ENCODE peak calls at places on chromosomes 6 and 20, in six cellular contexts. One of them, this sample, is unnamed.

GRCh38 chr6:33728438-33728837 is 16.9 kb upstream of the UQCC2 start:
- DNase-seq in transverse colon: no peak
- DNase-seq in HCT116: no peak
- DNase-seq in pancreas: no peak
- DNase-seq in cardiac muscle cell: no peak
- DNase-seq in brain microvascular endothelial cell: no peak
- DNase-seq in this sample: no peak

GRCh38 chr6:90537723-90538407 is 49.0 kb downstream of the MAP3K7 start:
- DNase-seq in pancreas: no peak
- DNase-seq in brain microvascular endothelial cell: peak; percentile 27
- DNase-seq in cardiac muscle cell: peak; percentile 7
- DNase-seq in HCT116: no peak
- DNase-seq in transverse colon: no peak
- DNase-seq in this sample: no peak

GRCh38 chr6:5111626-5112025 is 26.5 kb downstream of the PPP1R3G start:
- DNase-seq in HCT116: no peak
- DNase-seq in transverse colon: no peak
- DNase-seq in cardiac muscle cell: no peak
- DNase-seq in pancreas: no peak
- DNase-seq in brain microvascular endothelial cell: no peak
- DNase-seq in this sample: no peak

GRCh38 chr6:140661691-140662090 is 1287.2 kb upstream of the CITED2 start:
- DNase-seq in brain microvascular endothelial cell: no peak
- DNase-seq in pancreas: no peak
- DNase-seq in HCT116: no peak
- DNase-seq in cardiac muscle cell: no peak
- DNase-seq in transverse colon: no peak
- DNase-seq in this sample: no peak

GRCh38 chr6:91566467-91566866 is 979.6 kb upstream of the MAP3K7 start:
- DNase-seq in pancreas: no peak
- DNase-seq in transverse colon: no peak
- DNase-seq in cardiac muscle cell: no peak
- DNase-seq in HCT116: no peak
- DNase-seq in brain microvascular endothelial cell: no peak
- DNase-seq in this sample: no peak

GRCh38 chr6:6715465-6715864 is 126.9 kb downstream of the LY86 start:
- DNase-seq in transverse colon: no peak
- DNase-seq in cardiac muscle cell: no peak
- DNase-seq in pancreas: no peak
- DNase-seq in brain microvascular endothelial cell: no peak
- DNase-seq in HCT116: no peak
- DNase-seq in this sample: no peak

GRCh38 chr6:3943373-3943772 is 94.2 kb downstream of the FAM50B start:
- DNase-seq in brain microvascular endothelial cell: no peak
- DNase-seq in pancreas: no peak
- DNase-seq in cardiac muscle cell: no peak
- DNase-seq in HCT116: no peak
- DNase-seq in transverse colon: no peak
- DNase-seq in this sample: no peak

GRCh38 chr20:60246751-60247150 is 288.5 kb downstream of the CDH26 start:
- DNase-seq in HCT116: no peak
- DNase-seq in brain microvascular endothelial cell: no peak
- DNase-seq in transverse colon: no peak
- DNase-seq in pancreas: no peak
- DNase-seq in cardiac muscle cell: no peak
- DNase-seq in this sample: no peak

GRCh38 chr6:4660377-4661321 is 115.6 kb upstream of the CDYL start:
- DNase-seq in HCT116: no peak
- DNase-seq in transverse colon: no peak
- DNase-seq in brain microvascular endothelial cell: no peak
- DNase-seq in pancreas: no peak
- DNase-seq in cardiac muscle cell: no peak
- DNase-seq in this sample: no peak

GRCh38 chr20:35165221-35166185 is 6.4 kb upstream of the PROCR start:
- DNase-seq in brain microvascular endothelial cell: no peak
- DNase-seq in HCT116: no peak
- DNase-seq in transverse colon: no peak
- DNase-seq in pancreas: no peak
- DNase-seq in cardiac muscle cell: no peak
- DNase-seq in this sample: no peak

GRCh38 chr6:53718597-53719460 is 53.3 kb upstream of the KLHL31 start:
- DNase-seq in transverse colon: peak; percentile 41
- DNase-seq in cardiac muscle cell: peak; percentile 84
- DNase-seq in HCT116: peak; percentile 65
- DNase-seq in pancreas: peak; percentile 56
- DNase-seq in brain microvascular endothelial cell: peak; percentile 49
- DNase-seq in this sample: no peak

GRCh38 chr6:77324851-77325250 is 138.4 kb downstream of the HTR1B start:
- DNase-seq in transverse colon: no peak
- DNase-seq in brain microvascular endothelial cell: no peak
- DNase-seq in pancreas: no peak
- DNase-seq in HCT116: no peak
- DNase-seq in cardiac muscle cell: no peak
- DNase-seq in this sample: no peak

GRCh38 chr6:108969776-108970175 is 121.6 kb downstream of the ARMC2 start:
- DNase-seq in cardiac muscle cell: no peak
- DNase-seq in pancreas: no peak
- DNase-seq in transverse colon: no peak
- DNase-seq in HCT116: no peak
- DNase-seq in brain microvascular endothelial cell: peak; percentile 7
- DNase-seq in this sample: no peak

GRCh38 chr6:117481278-117481925 is 1.1 kb upstream of the DCBLD1 start:
- DNase-seq in brain microvascular endothelial cell: no peak
- DNase-seq in cardiac muscle cell: peak; percentile 6
- DNase-seq in transverse colon: peak; percentile 51
- DNase-seq in HCT116: no peak
- DNase-seq in pancreas: no peak
- DNase-seq in this sample: peak; percentile 11

GRCh38 chr6:94050515-94050914 is 631.2 kb upstream of the EPHA7 start:
- DNase-seq in brain microvascular endothelial cell: no peak
- DNase-seq in pancreas: no peak
- DNase-seq in cardiac muscle cell: no peak
- DNase-seq in transverse colon: no peak
- DNase-seq in HCT116: no peak
- DNase-seq in this sample: no peak

GRCh38 chr20:24363031-24363430 is 106.4 kb upstream of the SYNDIG1 start:
- DNase-seq in cardiac muscle cell: no peak
- DNase-seq in transverse colon: no peak
- DNase-seq in pancreas: no peak
- DNase-seq in brain microvascular endothelial cell: no peak
- DNase-seq in HCT116: no peak
- DNase-seq in this sample: no peak

GRCh38 chr6:55964136-55964535 is 88.7 kb upstream of the BMP5 start:
- DNase-seq in pancreas: no peak
- DNase-seq in brain microvascular endothelial cell: no peak
- DNase-seq in transverse colon: no peak
- DNase-seq in cardiac muscle cell: no peak
- DNase-seq in HCT116: no peak
- DNase-seq in this sample: no peak

GRCh38 chr20:3654326-3655031 is 8.7 kb downstream of the GFRA4 start:
- DNase-seq in HCT116: no peak
- DNase-seq in brain microvascular endothelial cell: no peak
- DNase-seq in transverse colon: no peak
- DNase-seq in cardiac muscle cell: no peak
- DNase-seq in pancreas: no peak
- DNase-seq in this sample: no peak

GRCh38 chr6:149153100-149153499 is 164.4 kb upstream of the TAB2 start:
- DNase-seq in cardiac muscle cell: no peak
- DNase-seq in pancreas: no peak
- DNase-seq in brain microvascular endothelial cell: no peak
- DNase-seq in transverse colon: no peak
- DNase-seq in HCT116: no peak
- DNase-seq in this sample: no peak

GRCh38 chr6:156963712-156964700 is 186.8 kb downstream of the ARID1B start:
- DNase-seq in HCT116: no peak
- DNase-seq in cardiac muscle cell: no peak
- DNase-seq in pancreas: no peak
- DNase-seq in brain microvascular endothelial cell: peak; percentile 74
- DNase-seq in transverse colon: no peak
- DNase-seq in this sample: peak; percentile 42

GRCh38 chr20:4601630-4602296 is 119.9 kb upstream of the PRND start:
- DNase-seq in pancreas: no peak
- DNase-seq in transverse colon: peak; percentile 28
- DNase-seq in HCT116: peak; percentile 44
- DNase-seq in cardiac muscle cell: no peak
- DNase-seq in brain microvascular endothelial cell: no peak
- DNase-seq in this sample: no peak

GRCh38 chr6:169172946-169173345 is 80.7 kb downstream of the THBS2 start:
- DNase-seq in transverse colon: no peak
- DNase-seq in cardiac muscle cell: no peak
- DNase-seq in brain microvascular endothelial cell: no peak
- DNase-seq in pancreas: no peak
- DNase-seq in HCT116: no peak
- DNase-seq in this sample: no peak

GRCh38 chr20:32052792-32053362 is 835 bp downstream of the HCK start:
- DNase-seq in HCT116: no peak
- DNase-seq in pancreas: peak; percentile 65
- DNase-seq in transverse colon: peak; percentile 55
- DNase-seq in brain microvascular endothelial cell: no peak
- DNase-seq in cardiac muscle cell: no peak
- DNase-seq in this sample: no peak

GRCh38 chr6:143806282-143807102 is 36.6 kb upstream of the LTV1 start:
- DNase-seq in pancreas: no peak
- DNase-seq in cardiac muscle cell: no peak
- DNase-seq in HCT116: no peak
- DNase-seq in brain microvascular endothelial cell: peak; percentile 93
- DNase-seq in transverse colon: no peak
- DNase-seq in this sample: no peak

GRCh38 chr20:17557675-17558006 is 12.2 kb upstream of the DSTN start:
- DNase-seq in transverse colon: peak; percentile 37
- DNase-seq in cardiac muscle cell: no peak
- DNase-seq in pancreas: no peak
- DNase-seq in brain microvascular endothelial cell: peak; percentile 89
- DNase-seq in HCT116: peak; percentile 78
- DNase-seq in this sample: no peak

GRCh38 chr6:170096191-170096802 is 194.6 kb downstream of the DLL1 start:
- DNase-seq in HCT116: no peak
- DNase-seq in transverse colon: no peak
- DNase-seq in brain microvascular endothelial cell: no peak
- DNase-seq in cardiac muscle cell: no peak
- DNase-seq in pancreas: peak; percentile 2
- DNase-seq in this sample: no peak

GRCh38 chr6:19772891-19773290 is 64.3 kb upstream of the ID4 start:
- DNase-seq in HCT116: no peak
- DNase-seq in cardiac muscle cell: no peak
- DNase-seq in transverse colon: no peak
- DNase-seq in pancreas: no peak
- DNase-seq in brain microvascular endothelial cell: no peak
- DNase-seq in this sample: no peak

GRCh38 chr6:137707038-137707589 is 159.9 kb upstream of the TNFAIP3 start:
- DNase-seq in pancreas: no peak
- DNase-seq in HCT116: no peak
- DNase-seq in cardiac muscle cell: no peak
- DNase-seq in transverse colon: no peak
- DNase-seq in brain microvascular endothelial cell: no peak
- DNase-seq in this sample: no peak

GRCh38 chr20:24772667-24773066 is 176.4 kb upstream of the CST7 start:
- DNase-seq in cardiac muscle cell: no peak
- DNase-seq in transverse colon: no peak
- DNase-seq in pancreas: peak; percentile 2
- DNase-seq in HCT116: no peak
- DNase-seq in brain microvascular endothelial cell: no peak
- DNase-seq in this sample: no peak

GRCh38 chr20:5938456-5939029 is 11.8 kb downstream of the TRMT6 start:
- DNase-seq in transverse colon: no peak
- DNase-seq in cardiac muscle cell: no peak
- DNase-seq in pancreas: no peak
- DNase-seq in HCT116: no peak
- DNase-seq in brain microvascular endothelial cell: no peak
- DNase-seq in this sample: no peak

GRCh38 chr6:34205466-34205865 is 31.2 kb upstream of the HMGA1 start:
- DNase-seq in HCT116: no peak
- DNase-seq in brain microvascular endothelial cell: peak; percentile 1
- DNase-seq in cardiac muscle cell: no peak
- DNase-seq in transverse colon: no peak
- DNase-seq in pancreas: no peak
- DNase-seq in this sample: no peak

GRCh38 chr20:1673424-1673823 is 15.8 kb upstream of the SIRPG start:
- DNase-seq in cardiac muscle cell: no peak
- DNase-seq in pancreas: no peak
- DNase-seq in HCT116: no peak
- DNase-seq in brain microvascular endothelial cell: no peak
- DNase-seq in transverse colon: no peak
- DNase-seq in this sample: no peak

GRCh38 chr6:10558575-10558974 is 37.4 kb downstream of the GCNT2 start:
- DNase-seq in HCT116: no peak
- DNase-seq in brain microvascular endothelial cell: no peak
- DNase-seq in cardiac muscle cell: peak; percentile 22
- DNase-seq in transverse colon: peak; percentile 63
- DNase-seq in pancreas: no peak
- DNase-seq in this sample: no peak
- H3K4me3 ChIP-seq in HCT116: no peak overlapping the region
- H3K4me3 ChIP-seq in brain microvascular endothelial cell: no peak overlapping the region
- H3K4me3 ChIP-seq in cardiac muscle cell: no peak overlapping the region
- H3K4me3 ChIP-seq in transverse colon: peak overlapping the region; percentile 47
- H3K4me3 ChIP-seq in pancreas: no peak overlapping the region
- H3K4me3 ChIP-seq in this sample: no peak overlapping the region

GRCh38 chr6:150924808-150925654 is 59.5 kb downstream of the MTHFD1L start:
- DNase-seq in HCT116: no peak
- DNase-seq in pancreas: no peak
- DNase-seq in transverse colon: no peak
- DNase-seq in cardiac muscle cell: no peak
- DNase-seq in brain microvascular endothelial cell: peak; percentile 48
- DNase-seq in this sample: no peak
- H3K27ac ChIP-seq in HCT116: no peak overlapping the region
- H3K27ac ChIP-seq in pancreas: no peak overlapping the region
- H3K27ac ChIP-seq in transverse colon: no peak overlapping the region
- H3K27ac ChIP-seq in cardiac muscle cell: no peak overlapping the region
- H3K27ac ChIP-seq in brain microvascular endothelial cell: peak overlapping the region; percentile 85
- H3K27ac ChIP-seq in this sample: no peak overlapping the region

DNA sequence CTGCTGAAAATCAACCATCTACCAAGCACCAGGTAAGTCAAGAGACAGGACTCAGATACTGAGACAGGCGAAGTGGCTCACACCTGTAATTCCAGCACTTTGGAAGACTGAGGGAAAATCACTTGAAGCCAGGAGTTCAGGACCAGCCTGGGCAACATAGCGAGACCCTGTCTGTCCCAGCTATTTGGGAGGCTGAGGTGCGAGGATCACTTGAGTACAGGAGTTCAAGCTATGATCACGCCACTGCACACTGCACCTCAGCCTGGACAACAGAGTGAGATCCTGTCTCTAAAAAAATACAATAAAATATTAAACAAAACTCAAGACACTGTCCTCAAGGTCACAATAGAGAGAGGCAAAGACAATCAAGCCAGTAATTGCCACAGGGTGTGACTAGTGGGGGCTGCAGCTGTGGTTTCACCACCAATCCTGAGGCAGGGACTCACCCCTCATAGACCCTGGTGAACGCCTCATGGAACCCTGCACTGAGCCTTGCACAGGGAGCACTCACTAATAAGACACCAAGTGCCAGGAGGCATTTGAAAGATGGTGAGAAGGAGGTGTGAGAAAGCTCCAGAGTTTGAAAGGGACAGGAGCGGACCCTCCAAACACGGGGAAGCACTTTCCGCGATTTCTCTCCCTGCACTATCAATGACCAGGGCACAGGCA is 1.7 kb downstream of the SNHG17 start:
- DNase-seq in brain microvascular endothelial cell: no peak
- DNase-seq in HCT116: no peak
- DNase-seq in cardiac muscle cell: no peak
- DNase-seq in transverse colon: no peak
- DNase-seq in pancreas: no peak
- DNase-seq in this sample: no peak
- H3K4me3 ChIP-seq in brain microvascular endothelial cell: peak overlapping the region; percentile 98
- H3K4me3 ChIP-seq in HCT116: peak overlapping the region; percentile 77
- H3K4me3 ChIP-seq in cardiac muscle cell: peak overlapping the region; percentile 74
- H3K4me3 ChIP-seq in transverse colon: peak overlapping the region; percentile 67
- H3K4me3 ChIP-seq in pancreas: peak overlapping the region; percentile 67
- H3K4me3 ChIP-seq in this sample: peak overlapping the region; percentile 88

GRCh38 chr6:154791561-154792317 is 58.5 kb downstream of the SCAF8 start:
- DNase-seq in pancreas: no peak
- DNase-seq in transverse colon: no peak
- DNase-seq in cardiac muscle cell: no peak
- DNase-seq in brain microvascular endothelial cell: no peak
- DNase-seq in HCT116: no peak
- DNase-seq in this sample: no peak
- H3K27ac ChIP-seq in pancreas: no peak overlapping the region
- H3K27ac ChIP-seq in transverse colon: no peak overlapping the region
- H3K27ac ChIP-seq in cardiac muscle cell: peak overlapping the region; percentile 9
- H3K27ac ChIP-seq in brain microvascular endothelial cell: no peak overlapping the region
- H3K27ac ChIP-seq in HCT116: no peak overlapping the region
- H3K27ac ChIP-seq in this sample: no peak overlapping the region